ENCODE peak calls at places on chromosomes 16 and 17, in six cellular contexts. I is HCT116, O is WTC11, P is HepG2, D is K562, W is GM12878. N is an unnamed sample.

GRCh38 chr17:82202981-82203380 is 9.7 kb downstream of the CCDC57 start:
- DNase-seq in D (no peak), O (no peak), I (no peak), W (no peak), P (no peak), N (no peak)

GRCh38 chr16:17389392-17389791 is 81.4 kb downstream of the XYLT1 start:
- DNase-seq in O (no peak), P (no peak), D (no peak), W (no peak), I (no peak), N (no peak)

GRCh38 chr17:77769762-77770161 is 188.7 kb upstream of the TNRC6C start:
- DNase-seq in O (no peak), W (no peak), D (no peak), I (no peak), P (no peak), N (no peak)

GRCh38 chr17:80800775-80801391 is 190.8 kb upstream of the CHMP6 start:
- DNase-seq in D (no peak), O (no peak), I (no peak), P (no peak), W (no peak), N (no peak)

GRCh38 chr16:12522334-12522733 is 281.4 kb downstream of the CPPED1 start:
- DNase-seq in O (no peak), W (no peak), D (no peak), I (no peak), P (no peak), N (no peak)

GRCh38 chr17:47776330-47777197 is 43.5 kb downstream of the TBX21 start:
- DNase-seq in I (peak), P (peak), W (no peak), O (no peak), D (peak), N (no peak)

GRCh38 chr16:4799171-4799855 is 3.1 kb downstream of the ROGDI start:
- DNase-seq in P (no peak), I (no peak), W (no peak), O (no peak), D (no peak), N (no peak)

GRCh38 chr16:19753815-19754643 is 36.0 kb downstream of the IQCK start:
- DNase-seq in P (peak), D (no peak), W (no peak), O (no peak), I (no peak), N (no peak)

GRCh38 chr17:7834554-7834890 is 505 bp downstream of the KDM6B start:
- DNase-seq in D (peak), O (no peak), W (no peak), P (peak), I (no peak), N (no peak)

GRCh38 chr16:53504161-53504663 is 1.2 kb upstream of the AKTIP start:
- DNase-seq in P (no peak), D (peak), W (no peak), I (no peak), O (peak), N (no peak)

GRCh38 chr17:7003745-7004144 is 7.9 kb downstream of the ALOX12 start:
- DNase-seq in I (no peak), D (no peak), P (no peak), W (no peak), O (no peak), N (no peak)

GRCh38 chr17:8875957-8876356 is 8.5 kb upstream of the PIK3R6 start:
- DNase-seq in W (no peak), P (no peak), O (no peak), D (no peak), I (no peak), N (no peak)

GRCh38 chr17:8872705-8873426 is 5.4 kb upstream of the PIK3R6 start:
- DNase-seq in D (no peak), P (no peak), O (no peak), I (no peak), W (no peak), N (no peak)

GRCh38 chr17:8873801-8874715 is 6.6 kb upstream of the PIK3R6 start:
- DNase-seq in O (no peak), P (no peak), I (no peak), W (no peak), D (no peak), N (no peak)

GRCh38 chr17:8877984-8878383 is 10.5 kb upstream of the PIK3R6 start:
- DNase-seq in P (no peak), W (no peak), O (no peak), I (no peak), D (no peak), N (no peak)

DNA sequence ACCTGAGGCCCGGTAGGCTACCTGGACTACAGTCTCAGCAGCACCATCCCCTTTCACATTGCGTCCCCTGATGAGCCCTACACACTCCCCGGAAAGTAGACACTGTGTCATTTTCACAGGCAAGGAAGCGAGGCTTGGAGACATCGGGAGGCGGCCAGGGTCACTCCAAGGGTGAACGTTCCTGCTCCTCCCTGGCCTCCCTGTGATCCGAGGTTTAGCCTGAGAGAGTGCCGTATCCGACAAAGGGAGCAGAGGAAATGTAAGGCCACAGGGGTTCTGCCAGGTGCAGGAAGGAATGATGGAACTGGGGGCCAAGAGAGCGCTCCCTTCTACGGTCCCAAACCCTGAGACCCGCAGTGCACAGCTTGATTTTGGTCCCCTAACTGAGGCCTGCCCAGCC is 7.9 kb upstream of the PIK3R6 start:
- DNase-seq in W (no peak), D (no peak), O (no peak), P (no peak), I (no peak), N (no peak)
- TF ChIP-seq ATF3 in W (no peak), D (no peak), O (no peak), P (no peak), I (no peak), N (no peak)

GRCh38 chr17:28216528-28216927 is 102.5 kb upstream of the TMEM97 start:
- DNase-seq in D (no peak), I (no peak), P (no peak), O (no peak), W (no peak), N (no peak)
- TF ChIP-seq ATF3 in D (no peak), I (no peak), P (no peak), O (no peak), W (no peak), N (no peak)

DNA sequence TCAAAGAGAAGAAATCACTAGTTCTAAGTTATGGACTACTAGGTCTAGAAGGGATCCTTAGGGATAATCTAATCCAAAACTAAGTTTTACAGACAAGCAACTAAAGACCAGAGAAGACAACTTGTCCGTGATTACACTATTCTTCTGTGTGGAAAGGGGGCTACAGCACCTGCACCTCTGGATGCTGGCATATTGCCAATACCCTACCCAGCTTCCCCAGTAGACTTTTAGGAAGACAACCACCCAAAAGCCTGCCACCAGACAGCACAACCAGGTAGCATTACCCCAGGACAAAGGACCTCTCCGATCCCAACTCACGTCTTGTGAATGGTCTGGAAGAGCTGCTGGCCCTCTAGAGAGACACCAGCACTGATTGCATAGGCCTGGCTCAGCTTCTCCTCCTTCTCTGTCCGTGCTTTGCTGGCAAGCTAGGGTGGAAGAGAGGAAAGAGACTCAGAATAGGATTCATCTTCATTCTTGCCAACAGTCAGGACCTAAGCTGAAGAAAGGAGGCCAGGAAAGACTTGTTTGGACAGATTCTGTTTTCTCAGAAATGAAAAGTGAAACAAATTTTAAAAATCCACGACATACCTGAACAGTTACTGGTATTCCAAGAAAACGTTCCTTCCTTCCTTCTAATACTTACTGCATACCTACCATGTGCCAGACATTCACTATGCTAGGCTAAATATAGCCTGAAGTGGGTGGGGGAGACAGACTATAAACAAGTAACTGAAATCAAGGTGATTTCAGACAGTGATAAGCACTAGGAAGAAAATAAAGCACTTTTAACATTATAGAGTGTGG is 25.3 kb upstream of the TMEM101 start:
- DNase-seq in D (no peak), O (no peak), W (no peak), P (no peak), I (no peak), N (no peak)
- TF ChIP-seq ATF3 in D (no peak), O (no peak), W (no peak), P (no peak), I (no peak), N (no peak)

GRCh38 chr17:76125391-76125675 is 15.7 kb downstream of the FOXJ1 start:
- DNase-seq in O (no peak), I (no peak), W (no peak), P (no peak), D (no peak), N (no peak)

GRCh38 chr17:76124582-76125390 is 16.3 kb downstream of the FOXJ1 start:
- DNase-seq in O (peak), I (no peak), D (peak), P (no peak), W (no peak), N (no peak)

GRCh38 chr17:76123127-76123499 is 17.9 kb downstream of the FOXJ1 start:
- DNase-seq in D (no peak), I (no peak), P (no peak), O (no peak), W (no peak), N (no peak)

GRCh38 chr17:76122411-76123126 is 18.5 kb downstream of the FOXJ1 start:
- DNase-seq in O (no peak), I (no peak), P (no peak), W (no peak), D (no peak), N (no peak)

DNA sequence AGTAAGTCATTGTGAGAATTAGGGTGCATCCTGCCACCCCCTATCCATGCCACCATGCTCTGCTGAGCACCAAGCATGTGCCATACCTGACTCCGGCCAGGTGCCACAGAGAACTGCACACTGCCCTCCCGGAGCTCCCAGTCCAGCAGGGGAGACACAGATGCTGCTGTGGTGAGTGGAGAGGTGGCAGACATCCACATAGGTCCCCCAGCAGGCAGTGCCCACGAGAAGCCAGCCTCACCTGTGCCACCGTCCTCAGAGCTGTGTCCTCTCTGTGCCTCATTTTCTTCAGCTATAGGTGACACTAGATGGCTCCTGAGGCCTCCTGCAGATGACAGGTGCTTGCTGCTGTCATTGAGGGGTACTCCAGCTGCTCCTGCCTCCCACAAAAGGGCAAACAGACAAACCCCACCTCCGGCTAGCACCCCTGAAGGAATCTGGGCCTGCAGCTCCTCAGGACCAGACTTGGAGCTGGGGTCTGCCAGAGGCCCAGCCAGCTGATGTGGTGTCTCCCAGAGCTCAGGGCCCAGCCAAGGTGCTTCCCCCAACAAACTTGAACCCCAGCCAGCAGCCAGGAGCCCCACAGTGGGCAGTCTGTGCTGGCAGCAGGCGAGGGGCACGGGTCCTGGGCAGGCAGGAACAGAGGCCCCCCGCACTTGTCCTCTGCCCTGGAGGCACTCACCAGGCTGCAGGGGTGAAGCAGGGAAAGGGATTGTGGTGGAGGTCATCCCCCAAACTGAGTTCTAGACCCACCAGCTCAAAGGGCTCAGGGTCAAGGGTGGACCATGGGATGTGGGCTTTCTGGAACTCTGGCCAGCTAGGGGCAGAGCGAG is 17.1 kb downstream of the FOXJ1 start:
- DNase-seq in W (no peak), I (no peak), D (no peak), P (no peak), O (no peak), N (no peak)
- TF ChIP-seq ATF3 in W (no peak), I (no peak), D (no peak), P (no peak), O (no peak), N (no peak)

GRCh38 chr17:45435481-45435880 is 2.8 kb upstream of the ARHGAP27 start:
- DNase-seq in P (no peak), O (no peak), I (no peak), W (no peak), D (no peak), N (no peak)

GRCh38 chr17:45436625-45437460 is 4.2 kb upstream of the ARHGAP27 start:
- DNase-seq in P (no peak), O (no peak), W (no peak), I (no peak), D (no peak), N (no peak)

GRCh38 chr17:45438931-45439610 is 6.4 kb upstream of the ARHGAP27 start:
- DNase-seq in W (no peak), D (no peak), I (no peak), O (no peak), P (no peak), N (no peak)

GRCh38 chr17:45436161-45436560 is 3.5 kb upstream of the ARHGAP27 start:
- DNase-seq in O (no peak), P (no peak), D (no peak), W (no peak), I (no peak), N (no peak)

GRCh38 chr17:45437461-45438283 is 5.0 kb upstream of the ARHGAP27 start:
- DNase-seq in W (no peak), I (no peak), P (no peak), D (no peak), O (no peak), N (no peak)
- TF ChIP-seq ATF3 in W (no peak), I (no peak), P (no peak), D (no peak), O (no peak), N (no peak)

DNA sequence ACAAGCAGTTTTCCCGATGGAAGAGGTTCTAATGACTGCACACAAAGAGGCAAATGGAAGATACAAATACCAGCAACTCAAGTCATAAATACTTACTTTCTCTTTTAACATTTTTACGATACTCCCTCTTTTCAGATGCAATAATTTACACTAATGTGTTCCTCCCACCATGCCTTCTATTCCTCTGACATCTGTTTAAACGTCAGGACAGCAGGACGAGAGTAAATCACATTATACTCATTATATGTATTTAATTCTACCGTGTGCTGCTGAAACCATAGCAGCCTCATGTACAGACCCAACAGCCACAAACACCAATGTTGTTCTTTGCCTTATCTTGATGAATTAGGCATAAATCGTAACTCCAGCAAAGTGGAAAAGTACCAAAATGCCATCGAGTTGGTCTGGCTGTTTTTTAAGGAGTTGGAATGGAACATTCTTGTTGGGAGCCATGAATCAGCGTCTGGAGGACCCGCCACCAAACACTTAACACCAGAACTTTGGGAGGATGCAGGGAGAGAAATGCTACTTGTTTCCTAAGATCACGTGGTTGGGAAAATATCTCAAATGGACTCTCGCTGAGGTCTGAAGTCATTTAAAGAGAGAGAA is 82.9 kb upstream of the FOXF1 start:
- DNase-seq in I (no peak), D (no peak), P (no peak), W (no peak), O (no peak), N (no peak)
- TF ChIP-seq ATF3 in I (no peak), D (no peak), P (no peak), W (no peak), O (no peak), N (no peak)

GRCh38 chr17:21375162-21375560 is 996 bp upstream of the KCNJ12 start:
- DNase-seq in P (no peak), O (no peak), D (no peak), I (no peak), W (no peak), N (no peak)
- TF ChIP-seq ATF3 in P (no peak), O (no peak), D (no peak), I (no peak), W (no peak), N (no peak)

GRCh38 chr17:76635659-76636360 is 7.7 kb downstream of the ST6GALNAC1 start:
- DNase-seq in O (no peak), I (no peak), P (no peak), D (no peak), W (no peak), N (no peak)
- TF ChIP-seq ATF3 in O (no peak), I (no peak), P (no peak), D (no peak), W (no peak), N (no peak)

N was measured in H1.